ENCODE peak calls at places on chromosome 18, in ten cellular contexts. One of them, this sample, is unnamed.

GRCh38 chr18:55337908-55338521 is 250.0 kb downstream of the TCF4 start:
- DNase-seq in GM06990: no peak
- DNase-seq in BE2C: no peak
- DNase-seq in astrocyte of the spinal cord: no peak
- DNase-seq in uterus: no peak
- DNase-seq in heart right ventricle: peak
- DNase-seq in AG10803: peak
- DNase-seq in foreskin fibroblast: no peak
- DNase-seq in OCI-LY7: no peak
- DNase-seq in nephron progenitor cell: no peak
- DNase-seq in this sample: no peak

GRCh38 chr18:30999887-31000628 is 42.5 kb downstream of the DSC3 start:
- DNase-seq in GM06990: no peak
- DNase-seq in BE2C: no peak
- DNase-seq in astrocyte of the spinal cord: no peak
- DNase-seq in uterus: no peak
- DNase-seq in heart right ventricle: no peak
- DNase-seq in AG10803: no peak
- DNase-seq in foreskin fibroblast: no peak
- DNase-seq in OCI-LY7: no peak
- DNase-seq in nephron progenitor cell: no peak
- DNase-seq in this sample: no peak

GRCh38 chr18:78939105-78939504 is 40.5 kb upstream of the SALL3 start:
- DNase-seq in GM06990: no peak
- DNase-seq in BE2C: no peak
- DNase-seq in astrocyte of the spinal cord: no peak
- DNase-seq in uterus: no peak
- DNase-seq in heart right ventricle: no peak
- DNase-seq in AG10803: no peak
- DNase-seq in foreskin fibroblast: no peak
- DNase-seq in OCI-LY7: no peak
- DNase-seq in nephron progenitor cell: no peak
- DNase-seq in this sample: no peak

GRCh38 chr18:49168970-49169619 is 218.3 kb upstream of the SMAD7 start:
- DNase-seq in GM06990: peak
- DNase-seq in BE2C: no peak
- DNase-seq in astrocyte of the spinal cord: no peak
- DNase-seq in uterus: no peak
- DNase-seq in heart right ventricle: no peak
- DNase-seq in AG10803: no peak
- DNase-seq in foreskin fibroblast: no peak
- DNase-seq in OCI-LY7: peak
- DNase-seq in nephron progenitor cell: no peak
- DNase-seq in this sample: no peak

GRCh38 chr18:46950064-46950656 is 32.8 kb downstream of the KATNAL2 start:
- DNase-seq in GM06990: no peak
- DNase-seq in BE2C: no peak
- DNase-seq in astrocyte of the spinal cord: peak
- DNase-seq in uterus: no peak
- DNase-seq in heart right ventricle: no peak
- DNase-seq in AG10803: peak
- DNase-seq in foreskin fibroblast: peak
- DNase-seq in OCI-LY7: peak
- DNase-seq in nephron progenitor cell: no peak
- DNase-seq in this sample: no peak

GRCh38 chr18:74728586-74728985 is 130.9 kb downstream of the ZNF407 start:
- DNase-seq in GM06990: no peak
- DNase-seq in BE2C: no peak
- DNase-seq in astrocyte of the spinal cord: no peak
- DNase-seq in uterus: no peak
- DNase-seq in heart right ventricle: no peak
- DNase-seq in AG10803: no peak
- DNase-seq in foreskin fibroblast: no peak
- DNase-seq in OCI-LY7: no peak
- DNase-seq in nephron progenitor cell: no peak
- DNase-seq in this sample: no peak

GRCh38 chr18:45764000-45764686 is 40.2 kb downstream of the SLC14A1 start:
- DNase-seq in GM06990: no peak
- DNase-seq in BE2C: no peak
- DNase-seq in astrocyte of the spinal cord: peak
- DNase-seq in uterus: no peak
- DNase-seq in heart right ventricle: no peak
- DNase-seq in AG10803: no peak
- DNase-seq in foreskin fibroblast: peak
- DNase-seq in OCI-LY7: no peak
- DNase-seq in nephron progenitor cell: no peak
- DNase-seq in this sample: no peak

GRCh38 chr18:5630057-5630765 is 86.4 kb upstream of the EPB41L3 start:
- DNase-seq in GM06990: peak
- DNase-seq in BE2C: peak
- DNase-seq in astrocyte of the spinal cord: peak
- DNase-seq in uterus: peak
- DNase-seq in heart right ventricle: peak
- DNase-seq in AG10803: peak
- DNase-seq in foreskin fibroblast: peak
- DNase-seq in OCI-LY7: no peak
- DNase-seq in nephron progenitor cell: peak
- DNase-seq in this sample: no peak

GRCh38 chr18:46340716-46341115 is 236.5 kb downstream of the HAUS1 start:
- DNase-seq in GM06990: no peak
- DNase-seq in BE2C: no peak
- DNase-seq in astrocyte of the spinal cord: no peak
- DNase-seq in uterus: no peak
- DNase-seq in heart right ventricle: no peak
- DNase-seq in AG10803: no peak
- DNase-seq in foreskin fibroblast: no peak
- DNase-seq in OCI-LY7: no peak
- DNase-seq in nephron progenitor cell: no peak
- DNase-seq in this sample: no peak

DNA sequence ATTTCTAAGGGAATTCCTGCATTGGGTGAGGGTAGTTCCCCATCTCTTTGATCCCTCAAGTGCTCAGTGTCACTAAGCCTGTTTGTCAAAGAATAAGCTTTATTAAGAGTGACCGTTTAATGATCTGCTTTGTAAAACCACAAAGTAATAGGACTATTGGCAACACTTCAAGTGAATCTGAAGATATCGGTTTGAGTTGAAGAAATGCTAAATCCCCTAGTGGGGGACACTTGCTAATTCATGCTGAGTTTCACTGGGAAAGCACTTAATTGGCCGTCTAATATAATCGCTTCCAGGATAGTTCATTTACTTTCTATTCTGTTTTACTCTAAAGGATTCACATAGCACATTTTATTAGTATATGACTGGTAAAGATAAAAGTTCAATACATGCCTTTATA is 54.4 kb downstream of the DTNA start:
- DNase-seq in GM06990: no peak
- DNase-seq in BE2C: no peak
- DNase-seq in astrocyte of the spinal cord: no peak
- DNase-seq in uterus: no peak
- DNase-seq in heart right ventricle: no peak
- DNase-seq in AG10803: no peak
- DNase-seq in foreskin fibroblast: no peak
- DNase-seq in OCI-LY7: no peak
- DNase-seq in nephron progenitor cell: no peak
- DNase-seq in this sample: no peak
- TF ChIP-seq CTCF in GM06990: no peak
- TF ChIP-seq CTCF in BE2C: no peak
- TF ChIP-seq CTCF in astrocyte of the spinal cord: peak
- TF ChIP-seq CTCF in uterus: no peak
- TF ChIP-seq CTCF in heart right ventricle: no peak
- TF ChIP-seq CTCF in AG10803: no peak
- TF ChIP-seq CTCF in foreskin fibroblast: no peak
- TF ChIP-seq CTCF in OCI-LY7: no peak
- TF ChIP-seq CTCF in nephron progenitor cell: peak
- TF ChIP-seq CTCF in this sample: peak

GRCh38 chr18:10515456-10515855 is 10.4 kb upstream of the NAPG start:
- DNase-seq in GM06990: no peak
- DNase-seq in BE2C: no peak
- DNase-seq in astrocyte of the spinal cord: no peak
- DNase-seq in uterus: no peak
- DNase-seq in heart right ventricle: no peak
- DNase-seq in AG10803: peak
- DNase-seq in foreskin fibroblast: no peak
- DNase-seq in OCI-LY7: no peak
- DNase-seq in nephron progenitor cell: no peak
- DNase-seq in this sample: no peak

GRCh38 chr18:10519999-10520935 is 5.6 kb upstream of the NAPG start:
- DNase-seq in GM06990: no peak
- DNase-seq in BE2C: peak
- DNase-seq in astrocyte of the spinal cord: peak
- DNase-seq in uterus: peak
- DNase-seq in heart right ventricle: peak
- DNase-seq in AG10803: peak
- DNase-seq in foreskin fibroblast: peak
- DNase-seq in OCI-LY7: peak
- DNase-seq in nephron progenitor cell: peak
- DNase-seq in this sample: peak

GRCh38 chr18:10516078-10516477 is 9.7 kb upstream of the NAPG start:
- DNase-seq in GM06990: no peak
- DNase-seq in BE2C: no peak
- DNase-seq in astrocyte of the spinal cord: no peak
- DNase-seq in uterus: no peak
- DNase-seq in heart right ventricle: no peak
- DNase-seq in AG10803: no peak
- DNase-seq in foreskin fibroblast: no peak
- DNase-seq in OCI-LY7: no peak
- DNase-seq in nephron progenitor cell: no peak
- DNase-seq in this sample: no peak

GRCh38 chr18:10519366-10519765 is 6.5 kb upstream of the NAPG start:
- DNase-seq in GM06990: no peak
- DNase-seq in BE2C: no peak
- DNase-seq in astrocyte of the spinal cord: no peak
- DNase-seq in uterus: no peak
- DNase-seq in heart right ventricle: no peak
- DNase-seq in AG10803: peak
- DNase-seq in foreskin fibroblast: peak
- DNase-seq in OCI-LY7: no peak
- DNase-seq in nephron progenitor cell: no peak
- DNase-seq in this sample: peak

DNA sequence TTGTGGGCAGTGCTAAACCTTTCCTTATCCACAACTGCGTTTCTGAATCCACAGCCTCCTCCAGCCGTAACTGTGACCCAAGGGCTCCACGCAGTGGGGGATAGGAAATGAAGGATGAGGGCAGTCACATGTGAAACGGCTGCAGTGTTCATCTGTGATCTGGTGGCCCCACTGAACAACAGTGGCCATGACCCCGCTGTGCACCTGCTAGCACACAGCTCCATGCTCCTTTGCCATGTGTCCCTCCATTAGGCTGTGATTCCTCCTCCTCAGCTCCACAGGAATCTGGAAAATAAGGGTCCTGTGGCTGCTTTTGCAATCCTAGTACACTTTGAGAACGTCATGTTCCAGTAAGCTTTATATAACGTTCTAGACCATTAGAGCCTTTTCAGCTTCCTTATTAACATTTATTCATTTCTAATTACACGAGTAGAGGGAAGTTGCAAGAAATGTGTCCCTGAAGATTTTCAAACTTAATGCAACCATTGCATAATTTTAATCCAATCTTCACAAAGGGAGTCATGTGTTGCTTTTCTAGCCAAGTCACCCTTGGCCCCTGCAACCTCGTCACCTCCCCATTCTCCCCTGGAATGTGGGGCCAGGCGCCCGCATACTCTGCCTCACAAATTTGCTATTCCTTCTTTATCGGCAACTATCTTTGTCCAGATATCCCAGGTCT is 7.1 kb upstream of the NAPG start:
- DNase-seq in GM06990: no peak
- DNase-seq in BE2C: no peak
- DNase-seq in astrocyte of the spinal cord: peak
- DNase-seq in uterus: peak
- DNase-seq in heart right ventricle: peak
- DNase-seq in AG10803: peak
- DNase-seq in foreskin fibroblast: peak
- DNase-seq in OCI-LY7: no peak
- DNase-seq in nephron progenitor cell: peak
- DNase-seq in this sample: peak
- TF ChIP-seq CTCF in GM06990: peak
- TF ChIP-seq CTCF in BE2C: no peak
- TF ChIP-seq CTCF in astrocyte of the spinal cord: peak
- TF ChIP-seq CTCF in uterus: peak
- TF ChIP-seq CTCF in heart right ventricle: peak
- TF ChIP-seq CTCF in AG10803: peak
- TF ChIP-seq CTCF in foreskin fibroblast: peak
- TF ChIP-seq CTCF in OCI-LY7: peak
- TF ChIP-seq CTCF in nephron progenitor cell: peak
- TF ChIP-seq CTCF in this sample: no peak

DNA sequence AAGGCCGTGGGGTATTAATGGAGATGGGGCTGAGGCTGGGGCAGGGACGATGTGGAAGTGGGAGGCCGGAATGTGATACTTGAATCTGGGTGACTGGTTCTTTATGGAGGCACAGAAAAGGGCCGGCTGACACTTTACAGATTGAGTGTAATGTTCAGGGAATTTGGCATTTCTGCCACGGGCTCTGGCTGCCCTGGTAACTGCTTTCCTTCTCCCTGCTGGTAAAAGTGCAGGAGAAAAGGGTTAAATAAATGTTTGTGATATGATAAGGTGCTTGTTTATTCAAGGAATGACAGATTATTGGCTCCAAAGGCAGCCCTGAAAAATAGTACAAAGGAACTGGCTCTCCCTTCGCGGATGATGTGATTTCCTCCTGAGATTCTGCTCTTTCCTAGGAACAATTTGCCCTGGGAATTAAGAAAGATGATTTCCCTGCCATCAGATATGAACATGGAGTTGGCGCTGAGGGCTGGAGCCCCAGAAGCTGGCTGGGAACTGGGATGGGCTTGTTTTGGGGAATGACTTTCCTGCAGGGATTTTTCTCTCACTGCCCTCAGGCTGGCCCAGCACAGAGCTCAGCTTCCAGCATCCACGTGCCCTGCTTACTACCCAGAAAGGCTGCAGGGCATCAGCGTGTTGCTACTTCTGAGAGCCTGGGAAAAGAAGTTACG is 52.9 kb upstream of the CTAGE1 start:
- DNase-seq in GM06990: no peak
- DNase-seq in BE2C: peak
- DNase-seq in astrocyte of the spinal cord: peak
- DNase-seq in uterus: no peak
- DNase-seq in heart right ventricle: no peak
- DNase-seq in AG10803: no peak
- DNase-seq in foreskin fibroblast: peak
- DNase-seq in OCI-LY7: no peak
- DNase-seq in nephron progenitor cell: peak
- DNase-seq in this sample: no peak
- TF ChIP-seq CTCF in GM06990: no peak
- TF ChIP-seq CTCF in BE2C: no peak
- TF ChIP-seq CTCF in astrocyte of the spinal cord: no peak
- TF ChIP-seq CTCF in uterus: no peak
- TF ChIP-seq CTCF in heart right ventricle: no peak
- TF ChIP-seq CTCF in AG10803: no peak
- TF ChIP-seq CTCF in foreskin fibroblast: no peak
- TF ChIP-seq CTCF in OCI-LY7: no peak
- TF ChIP-seq CTCF in nephron progenitor cell: no peak
- TF ChIP-seq CTCF in this sample: no peak

DNA sequence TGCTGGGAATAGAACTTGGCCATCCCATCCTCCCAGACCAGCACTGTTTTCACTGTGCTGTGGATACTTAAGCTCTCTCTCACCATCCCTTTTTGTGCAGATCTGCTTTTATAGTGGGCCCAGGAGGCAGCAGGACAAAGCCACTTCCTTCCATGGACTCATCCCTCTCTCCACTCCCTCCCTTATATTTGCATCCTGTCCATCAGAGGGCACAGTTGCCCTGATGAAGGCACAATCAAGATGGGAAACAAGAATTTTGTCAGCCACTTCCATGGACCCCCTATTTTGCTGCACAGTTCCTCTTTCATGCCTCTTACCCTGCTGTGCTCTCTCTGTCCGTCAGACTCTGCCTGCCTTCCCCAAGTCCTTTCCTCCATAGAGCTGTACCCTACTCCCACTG is 338.7 kb downstream of the HRH4 start:
- DNase-seq in GM06990: no peak
- DNase-seq in BE2C: no peak
- DNase-seq in astrocyte of the spinal cord: no peak
- DNase-seq in uterus: no peak
- DNase-seq in heart right ventricle: no peak
- DNase-seq in AG10803: no peak
- DNase-seq in foreskin fibroblast: peak
- DNase-seq in OCI-LY7: no peak
- DNase-seq in nephron progenitor cell: no peak
- DNase-seq in this sample: no peak
- TF ChIP-seq CTCF in GM06990: no peak
- TF ChIP-seq CTCF in BE2C: no peak
- TF ChIP-seq CTCF in astrocyte of the spinal cord: no peak
- TF ChIP-seq CTCF in uterus: no peak
- TF ChIP-seq CTCF in heart right ventricle: no peak
- TF ChIP-seq CTCF in AG10803: no peak
- TF ChIP-seq CTCF in foreskin fibroblast: peak
- TF ChIP-seq CTCF in OCI-LY7: no peak
- TF ChIP-seq CTCF in nephron progenitor cell: no peak
- TF ChIP-seq CTCF in this sample: no peak